ENCODE peak calls at places on chromosomes 13 and 19, in five cellular contexts. R is HCT116, G is breast epithelium, Z is endothelial cell of umbilical vein, S is stomach. I is an unnamed sample.

GRCh38 chr13:27381601-27382000 is 42.8 kb upstream of the GTF3A start:
- DNase-seq in R (no peak), G (no peak), Z (no peak), S (no peak), I (no peak)

GRCh38 chr19:48637449-48637947 is 319 bp upstream of the DBP start:
- DNase-seq in R (peak; percentile 99), G (peak; percentile 100), Z (peak; percentile 98), S (peak; percentile 99), I (peak; percentile 100)

GRCh38 chr13:27868639-27869435 is 51.0 kb upstream of the PDX1 start:
- DNase-seq in R (peak; percentile 7), G (no peak), Z (peak; percentile 29), S (no peak), I (no peak)

GRCh38 chr19:39246951-39247669 is 1.5 kb downstream of the IFNL4 start:
- DNase-seq in R (no peak), G (no peak), Z (peak; percentile 13), S (no peak), I (no peak)

GRCh38 chr13:47215741-47216140 is 318.9 kb upstream of the HTR2A start:
- DNase-seq in R (no peak), G (no peak), Z (no peak), S (no peak), I (no peak)

GRCh38 chr13:21550918-21551317 is 53.1 kb downstream of the MICU2 start:
- DNase-seq in R (no peak), G (no peak), Z (no peak), S (no peak), I (no peak)

GRCh38 chr13:40158218-40158617 is 502.8 kb downstream of the COG6 start:
- DNase-seq in R (no peak), G (no peak), Z (peak; percentile 63), S (no peak), I (no peak)

GRCh38 chr13:87676254-87677042 is 5.3 kb downstream of the SLITRK5 start:
- DNase-seq in R (no peak), G (no peak), Z (no peak), S (no peak), I (no peak)

GRCh38 chr19:54535601-54536000 is 33.0 kb downstream of the LAIR2 start:
- DNase-seq in R (no peak), G (no peak), Z (no peak), S (no peak), I (no peak)

GRCh38 chr13:49938274-49938673 is 2.1 kb upstream of the SPRYD7 start:
- DNase-seq in R (no peak), G (no peak), Z (no peak), S (no peak), I (no peak)

GRCh38 chr13:33761744-33762143 is 56.2 kb upstream of the RFC3 start:
- DNase-seq in R (peak; percentile 33), G (no peak), Z (no peak), S (no peak), I (no peak)

GRCh38 chr19:49755956-49756355 is 7.2 kb downstream of the TSKS start:
- DNase-seq in R (no peak), G (no peak), Z (no peak), S (no peak), I (no peak)

GRCh38 chr13:23724196-23724970 is 154.2 kb downstream of the TNFRSF19 start:
- DNase-seq in R (no peak), G (no peak), Z (no peak), S (no peak), I (no peak)

GRCh38 chr19:46283771-46284170 is 13.1 kb upstream of the HIF3A start:
- DNase-seq in R (no peak), G (no peak), Z (peak; percentile 89), S (no peak), I (no peak)

GRCh38 chr13:53045110-53045509 is 16.5 kb downstream of the OLFM4 start:
- DNase-seq in R (no peak), G (no peak), Z (peak; percentile 75), S (peak; percentile 74), I (no peak)

GRCh38 chr13:45120967-45121366 is 657 bp downstream of the GTF2F2 start:
- DNase-seq in R (no peak), G (no peak), Z (no peak), S (no peak), I (no peak)

GRCh38 chr13:76316998-76317527 is 569.1 kb downstream of the KCTD12 start:
- DNase-seq in R (no peak), G (no peak), Z (no peak), S (no peak), I (no peak)

GRCh38 chr19:23312515-23312914 is 62.3 kb upstream of the ZNF724 start:
- DNase-seq in R (no peak), G (no peak), Z (no peak), S (no peak), I (no peak)

GRCh38 chr19:23313196-23313595 is 63.0 kb upstream of the ZNF724 start:
- DNase-seq in R (no peak), G (no peak), Z (no peak), S (no peak), I (no peak)

GRCh38 chr19:23310729-23311211 is 60.6 kb upstream of the ZNF724 start:
- DNase-seq in R (no peak), G (no peak), Z (no peak), S (no peak), I (no peak)

GRCh38 chr19:23309926-23310325 is 59.7 kb upstream of the ZNF724 start:
- DNase-seq in R (no peak), G (no peak), Z (no peak), S (no peak), I (no peak)

GRCh38 chr19:23311551-23311950 is 61.4 kb upstream of the ZNF724 start:
- DNase-seq in R (no peak), G (no peak), Z (no peak), S (no peak), I (no peak)
- H3K9me3 ChIP-seq in R (peaks cover 26% of the 10 kb centered on the region), G (no peaks in the 10 kb centered on the region), Z (no peaks in the 10 kb centered on the region), S (no peaks in the 10 kb centered on the region), I (peaks cover 3% of the 10 kb centered on the region)

DNA sequence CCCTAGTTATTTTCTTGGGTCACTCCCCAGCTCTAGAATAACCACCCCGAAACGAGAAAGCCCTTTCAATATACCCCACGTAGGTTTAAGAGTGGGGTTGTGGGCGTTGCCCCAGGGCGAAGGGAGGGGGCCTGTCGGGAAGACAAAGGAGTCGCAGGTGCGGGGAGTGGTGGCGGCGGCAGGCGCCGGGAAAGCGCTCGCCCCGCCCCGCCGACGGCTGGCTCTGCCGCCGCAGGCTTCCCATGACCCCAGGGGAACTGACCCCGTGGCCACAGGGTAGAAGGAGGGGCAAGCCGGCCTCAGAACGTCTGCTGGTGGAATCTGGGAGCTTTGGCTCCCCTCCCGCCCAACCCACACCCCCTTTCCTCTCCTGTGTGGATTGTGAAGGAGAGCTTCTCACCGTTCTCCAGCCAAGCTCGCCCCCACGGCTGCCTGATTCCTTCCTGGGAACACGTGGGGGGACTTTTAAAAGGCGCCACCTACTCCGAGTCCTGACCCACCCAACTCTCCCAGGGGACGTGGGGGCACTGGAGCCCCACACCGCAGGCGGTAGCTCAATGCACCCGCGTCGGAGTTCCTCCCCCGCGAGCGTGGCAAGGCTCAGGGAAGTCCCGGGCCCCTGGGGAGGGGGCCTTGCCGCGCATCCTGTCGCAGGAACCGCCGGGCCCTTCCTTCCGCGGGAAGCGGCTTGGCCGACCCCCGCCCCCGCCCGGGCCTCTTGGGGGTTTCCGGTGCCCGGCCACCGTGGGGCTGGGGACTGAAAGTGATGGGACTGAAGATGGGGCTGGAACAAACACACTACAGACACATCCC is 5.5 kb downstream of the IER2 start:
- DNase-seq in R (no peak), G (peak; percentile 82), Z (peak; percentile 72), S (peak; percentile 86), I (peak; percentile 90)
- TF ChIP-seq POLR2AphosphoS5 in R (peak; percentile 3), G (peak; percentile 77), Z (peak; percentile 78), S (peak; percentile 69), I (peak; percentile 3)

GRCh38 chr19:4360081-4360569 is 16.8 kb downstream of the MPND start:
- DNase-seq in R (no peak), G (no peak), Z (no peak), S (no peak), I (no peak)

GRCh38 chr19:4358709-4359626 is 15.6 kb downstream of the MPND start:
- DNase-seq in R (no peak), G (no peak), Z (no peak), S (no peak), I (no peak)

GRCh38 chr19:4357921-4358326 is 14.6 kb downstream of the MPND start:
- DNase-seq in R (no peak), G (no peak), Z (no peak), S (no peak), I (peak; percentile 61)

GRCh38 chr19:4360641-4361151 is 17.3 kb downstream of the MPND start:
- DNase-seq in R (no peak), G (no peak), Z (no peak), S (no peak), I (no peak)

DNA sequence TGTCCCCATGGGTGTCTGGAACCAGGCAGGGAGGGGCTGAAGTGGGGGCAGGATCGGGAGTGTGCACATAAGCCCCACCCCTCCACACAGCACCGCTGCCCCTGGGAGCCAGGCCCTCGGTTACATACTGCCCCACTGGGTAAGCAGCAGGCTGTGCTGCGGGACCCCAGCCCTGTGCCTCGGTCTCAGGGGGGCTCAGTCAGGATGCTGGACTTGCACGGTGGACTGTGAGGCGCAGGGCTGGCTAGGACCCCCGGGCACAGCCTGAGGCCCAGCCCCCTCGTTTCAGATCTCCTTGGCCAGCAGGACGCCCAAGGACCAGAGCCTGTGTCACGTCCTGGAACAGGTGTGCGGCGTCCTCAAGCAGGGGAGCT is 16.3 kb downstream of the MPND start:
- DNase-seq in R (no peak), G (no peak), Z (no peak), S (no peak), I (no peak)
- TF ChIP-seq POLR2A in R (no peak), G (no peak), Z (no peak), S (no peak), I (no peak)

DNA sequence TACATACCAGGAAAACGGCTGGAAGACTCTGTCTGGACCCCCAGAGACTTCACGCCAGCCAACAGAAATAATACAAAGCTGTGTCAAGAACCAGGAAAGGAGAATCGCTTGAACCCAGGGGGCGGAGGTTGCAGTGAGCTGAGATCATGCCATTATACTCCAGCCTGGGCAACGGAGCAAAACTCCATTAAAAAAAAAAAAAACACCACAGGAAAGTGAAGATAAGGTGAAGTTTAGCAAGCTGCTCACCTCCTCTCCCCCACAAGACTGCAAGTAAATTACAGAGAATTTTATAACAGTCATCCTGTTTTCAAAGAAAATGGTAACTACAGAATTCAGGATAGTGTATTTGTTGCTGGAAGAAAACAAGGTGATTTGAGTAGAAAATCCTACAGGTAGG is 984 bp upstream of the OR7G1 start:
- DNase-seq in R (no peak), G (no peak), Z (no peak), S (no peak), I (no peak)
- H3K9me3 ChIP-seq in R (no peaks in the 10 kb centered on the region), G (no peaks in the 10 kb centered on the region), Z (no peaks in the 10 kb centered on the region), S (peaks cover 3% of the 10 kb centered on the region), I (no peaks in the 10 kb centered on the region)

DNA sequence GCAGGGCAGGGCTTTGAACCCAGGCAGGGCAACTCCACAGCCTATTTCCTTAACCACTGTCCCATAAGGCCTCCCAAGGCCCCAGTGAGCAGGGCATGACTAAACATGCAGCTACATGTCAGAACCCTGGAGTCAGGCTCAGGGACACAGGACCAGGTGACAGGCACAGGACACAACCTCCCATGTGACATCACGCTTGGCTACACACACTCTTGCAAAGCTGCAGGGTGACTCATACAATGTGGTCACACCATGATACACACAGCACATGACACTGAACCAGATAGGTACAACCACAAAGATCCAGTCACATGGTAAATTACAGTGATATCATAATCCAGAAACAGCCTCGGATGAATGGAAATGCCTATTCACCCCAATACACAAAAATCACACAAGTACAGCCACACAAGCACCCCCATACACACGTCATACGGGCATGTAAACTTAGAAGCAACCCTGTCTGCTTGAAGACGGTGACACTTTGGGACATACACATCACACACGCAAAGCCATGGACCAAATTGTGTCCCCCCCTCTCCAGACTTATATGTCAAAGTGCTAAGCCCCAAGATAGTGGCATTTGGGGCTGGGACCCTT is 14.5 kb downstream of the KLK4 start:
- DNase-seq in R (peak; percentile 60), G (no peak), Z (no peak), S (no peak), I (no peak)
- TF ChIP-seq POLR2AphosphoS5 in R (no peak), G (no peak), Z (no peak), S (no peak), I (no peak)